ENCODE peak calls at places on chromosomes 3 and 15, in four cellular contexts. K is NCI-H2107; C is activated CD8-positive, alpha-beta memory T cell treated with anti-CD3 and anti-CD28 coated beads, Interleukin-2, amount 50 U/mL, for 4 hours; L is RWPE2. P is an unnamed sample.

GRCh38 chr15:29825205-29825604 is 2.9 kb upstream of the TJP1 start:
- DNase-seq in K (no peak), C (no peak), L (no peak), P (no peak)

GRCh38 chr3:85554153-85554552 is 595.4 kb downstream of the CADM2 start:
- DNase-seq in K (no peak), C (no peak), L (no peak), P (no peak)

GRCh38 chr15:55734641-55735040 is 8.3 kb downstream of the PRTG start:
- DNase-seq in K (no peak), C (no peak), L (no peak), P (no peak)

GRCh38 chr15:57747206-57747605 is 40.7 kb downstream of the POLR2M start:
- DNase-seq in K (peak), C (no peak), L (no peak), P (no peak)

GRCh38 chr3:114606336-114606735 is 312.5 kb downstream of the TIGIT start:
- DNase-seq in K (no peak), C (no peak), L (no peak), P (no peak)

GRCh38 chr15:42080585-42081462 is 13.5 kb downstream of the PLA2G4D start:
- DNase-seq in K (no peak), C (no peak), L (peak), P (no peak)

GRCh38 chr3:71247221-71247947 is 336.1 kb downstream of the FOXP1 start:
- DNase-seq in K (no peak), C (no peak), L (no peak), P (peak)

GRCh38 chr3:260911-261310 is 64.3 kb downstream of the CHL1 start:
- DNase-seq in K (no peak), C (no peak), L (no peak), P (no peak)

GRCh38 chr15:45276851-45277250 is 24.8 kb downstream of the SLC28A2 start:
- DNase-seq in K (peak), C (no peak), L (no peak), P (peak)

GRCh38 chr3:6421666-6422065 is 439.2 kb upstream of the GRM7 start:
- DNase-seq in K (no peak), C (no peak), L (no peak), P (no peak)

GRCh38 chr15:78992416-78993256 is 47.8 kb upstream of the CTSH start:
- DNase-seq in K (no peak), C (no peak), L (no peak), P (no peak)

GRCh38 chr3:126527455-126528211 is 3.7 kb downstream of the CHST13 start:
- DNase-seq in K (no peak), C (no peak), L (no peak), P (no peak)

GRCh38 chr3:96331341-96331740 is 483.1 kb upstream of the EPHA6 start:
- DNase-seq in K (no peak), C (no peak), L (no peak), P (peak)

GRCh38 chr3:186380622-186381380 is 18.8 kb upstream of the DGKG start:
- DNase-seq in K (no peak), C (no peak), L (no peak), P (no peak)